ENCODE peak calls at places on chromosomes 12 and 14, in eight cellular contexts. B, V, Z, Y, K, C, U and N are unnamed samples.

GRCh38 chr12:50715174-50715573 is 48.7 kb upstream of the ATF1 start:
- DNase-seq in B (no peak), V (no peak), Z (no peak), Y (no peak), K (no peak), C (no peak), U (no peak), N (no peak)

GRCh38 chr14:32414808-32415255 is 85.7 kb downstream of the AKAP6 start:
- DNase-seq in B (no peak), V (no peak), Z (no peak), Y (no peak), K (no peak), C (no peak), U (no peak), N (no peak)

GRCh38 chr14:79842270-79842669 is 369.0 kb downstream of the DIO2 start:
- DNase-seq in B (peak; percentile 13), V (no peak), Z (no peak), Y (no peak), K (no peak), C (peak; percentile 6), U (peak; percentile 70), N (no peak)

GRCh38 chr14:59407246-59407615 is 57.9 kb downstream of the GPR135 start:
- DNase-seq in B (no peak), V (no peak), Z (no peak), Y (no peak), K (no peak), C (peak; percentile 35), U (peak; percentile 84), N (no peak)

GRCh38 chr12:27434673-27435565 is 11.6 kb upstream of the SMCO2 start:
- DNase-seq in B (no peak), V (peak; percentile 9), Z (no peak), Y (peak; percentile 2), K (peak; percentile 57), C (peak; percentile 42), U (peak; percentile 36), N (peak; percentile 54)

GRCh38 chr12:77723308-77723707 is 107.4 kb upstream of the NAV3 start:
- DNase-seq in B (no peak), V (no peak), Z (no peak), Y (no peak), K (no peak), C (no peak), U (no peak), N (no peak)

GRCh38 chr14:100586520-100587247 is 533 bp downstream of the BEGAIN start:
- DNase-seq in B (peak; percentile 54), V (no peak), Z (no peak), Y (no peak), K (peak; percentile 80), C (peak; percentile 9), U (no peak), N (peak; percentile 91)

GRCh38 chr12:109842021-109842420 is 8.8 kb upstream of the TRPV4 start:
- DNase-seq in B (no peak), V (no peak), Z (no peak), Y (no peak), K (no peak), C (no peak), U (no peak), N (no peak)

GRCh38 chr12:62191747-62192485 is 68.3 kb upstream of the USP15 start:
- DNase-seq in B (no peak), V (no peak), Z (no peak), Y (no peak), K (peak; percentile 31), C (peak; percentile 45), U (no peak), N (peak; percentile 15)

GRCh38 chr14:68925373-68925772 is 53.7 kb downstream of the ACTN1 start:
- DNase-seq in B (no peak), V (no peak), Z (no peak), Y (no peak), K (no peak), C (no peak), U (no peak), N (no peak)

GRCh38 chr12:110613771-110614684 is at the start of gene TCTN1:
- DNase-seq in B (peak; percentile 92), V (peak; percentile 97), Z (peak; percentile 97), Y (peak; percentile 88), K (peak; percentile 100), C (peak; percentile 92), U (peak; percentile 97), N (peak; percentile 98)

GRCh38 chr12:87413784-87414183 is 615.4 kb downstream of the C12orf50 start:
- DNase-seq in B (no peak), V (no peak), Z (no peak), Y (no peak), K (no peak), C (no peak), U (peak; percentile 25), N (peak; percentile 23)